ENCODE peak calls at places on chromosomes 13 and 19, in five cellular contexts. B is NB4, W is stomach, M is upper lobe of left lung, V is heart left ventricle. K is an unnamed sample.

GRCh38 chr19:45973564-45974338 is at the start of gene NOVA2:
- DNase-seq in B (peak; percentile 59), W (peak; percentile 36), M (peak; percentile 54), V (peak; percentile 90), K (peak; percentile 29)

GRCh38 chr13:110467516-110467915 is 94.0 kb downstream of the RAB20 start:
- DNase-seq in B (no peak), W (no peak), M (no peak), V (no peak), K (no peak)

GRCh38 chr13:98782654-98783053 is 30.2 kb upstream of the SLC15A1 start:
- DNase-seq in B (peak; percentile 21), W (no peak), M (no peak), V (no peak), K (no peak)

GRCh38 chr13:51286135-51287002 is 53.1 kb upstream of the SERPINE3 start:
- DNase-seq in B (peak; percentile 77), W (peak; percentile 83), M (peak; percentile 63), V (peak; percentile 86), K (peak; percentile 25)

GRCh38 chr19:48628486-48629296 is 8.5 kb downstream of the DBP start:
- DNase-seq in B (peak; percentile 42), W (no peak), M (no peak), V (no peak), K (no peak)

GRCh38 chr19:29239220-29239776 is 26.3 kb upstream of the UQCRFS1 start:
- DNase-seq in B (no peak), W (no peak), M (no peak), V (no peak), K (no peak)

GRCh38 chr13:66634384-66634783 is 595.8 kb downstream of the PCDH9 start:
- DNase-seq in B (no peak), W (no peak), M (no peak), V (no peak), K (no peak)

GRCh38 chr13:80830431-80830830 is 489.5 kb upstream of the SPRY2 start:
- DNase-seq in B (no peak), W (no peak), M (no peak), V (no peak), K (no peak)

GRCh38 chr13:111336666-111337065 is 16.2 kb downstream of the TEX29 start:
- DNase-seq in B (no peak), W (no peak), M (no peak), V (no peak), K (no peak)

GRCh38 chr13:96816874-96817273 is 177.4 kb downstream of the OXGR1 start:
- DNase-seq in B (no peak), W (no peak), M (no peak), V (no peak), K (no peak)

GRCh38 chr19:11942843-11943108 is 17.9 kb downstream of the ZNF700 start:
- DNase-seq in B (peak; percentile 36), W (no peak), M (no peak), V (no peak), K (no peak)

GRCh38 chr19:38792250-38793111 is 3.5 kb downstream of the LGALS7B start:
- DNase-seq in B (no peak), W (peak; percentile 39), M (no peak), V (peak; percentile 82), K (no peak)

GRCh38 chr19:15991602-15992001 is 42.8 kb downstream of the OR10H4 start:
- DNase-seq in B (no peak), W (no peak), M (no peak), V (no peak), K (no peak)

GRCh38 chr13:28494861-28495585 is at the start of gene FLT1:
- DNase-seq in B (peak; percentile 72), W (peak; percentile 27), M (peak; percentile 45), V (peak; percentile 88), K (peak; percentile 18)

GRCh38 chr13:97313481-97313880 is 91.3 kb downstream of the MBNL2 start:
- DNase-seq in B (no peak), W (no peak), M (no peak), V (no peak), K (no peak)

GRCh38 chr19:57099199-57099661 is 20.6 kb upstream of the USP29 start:
- DNase-seq in B (peak; percentile 57), W (peak; percentile 49), M (peak; percentile 57), V (peak; percentile 86), K (no peak)

GRCh38 chr19:44745386-44745831 is 3.1 kb upstream of the BCL3 start:
- DNase-seq in B (no peak), W (peak; percentile 57), M (peak; percentile 83), V (peak; percentile 78), K (peak; percentile 71)

GRCh38 chr19:7272856-7273578 is 21.2 kb downstream of the INSR start:
- DNase-seq in B (peak; percentile 95), W (no peak), M (no peak), V (no peak), K (no peak)

GRCh38 chr13:114115191-114115671 is 17.2 kb downstream of the RASA3 start:
- DNase-seq in B (peak; percentile 96), W (peak; percentile 29), M (peak; percentile 70), V (no peak), K (no peak)

GRCh38 chr13:33334831-33335230 is 49.3 kb upstream of the STARD13 start:
- DNase-seq in B (no peak), W (no peak), M (no peak), V (no peak), K (no peak)

GRCh38 chr13:97298816-97299215 is 76.7 kb downstream of the MBNL2 start:
- DNase-seq in B (no peak), W (no peak), M (no peak), V (no peak), K (no peak)

GRCh38 chr13:71242191-71242590 is 624.8 kb downstream of the DACH1 start:
- DNase-seq in B (no peak), W (no peak), M (no peak), V (no peak), K (no peak)

GRCh38 chr19:49497047-49497789 is 984 bp downstream of the RPS11 start:
- DNase-seq in B (peak; percentile 87), W (peak; percentile 78), M (peak; percentile 88), V (no peak), K (peak; percentile 63)

GRCh38 chr19:54248016-54248601 is 5.5 kb upstream of the LILRA6 start:
- DNase-seq in B (peak; percentile 75), W (no peak), M (peak; percentile 70), V (no peak), K (peak; percentile 34)

GRCh38 chr13:49214917-49215376 is 5.2 kb upstream of the MLNR start:
- DNase-seq in B (peak; percentile 99), W (peak; percentile 42), M (peak; percentile 77), V (peak; percentile 66), K (peak; percentile 23)

DNA sequence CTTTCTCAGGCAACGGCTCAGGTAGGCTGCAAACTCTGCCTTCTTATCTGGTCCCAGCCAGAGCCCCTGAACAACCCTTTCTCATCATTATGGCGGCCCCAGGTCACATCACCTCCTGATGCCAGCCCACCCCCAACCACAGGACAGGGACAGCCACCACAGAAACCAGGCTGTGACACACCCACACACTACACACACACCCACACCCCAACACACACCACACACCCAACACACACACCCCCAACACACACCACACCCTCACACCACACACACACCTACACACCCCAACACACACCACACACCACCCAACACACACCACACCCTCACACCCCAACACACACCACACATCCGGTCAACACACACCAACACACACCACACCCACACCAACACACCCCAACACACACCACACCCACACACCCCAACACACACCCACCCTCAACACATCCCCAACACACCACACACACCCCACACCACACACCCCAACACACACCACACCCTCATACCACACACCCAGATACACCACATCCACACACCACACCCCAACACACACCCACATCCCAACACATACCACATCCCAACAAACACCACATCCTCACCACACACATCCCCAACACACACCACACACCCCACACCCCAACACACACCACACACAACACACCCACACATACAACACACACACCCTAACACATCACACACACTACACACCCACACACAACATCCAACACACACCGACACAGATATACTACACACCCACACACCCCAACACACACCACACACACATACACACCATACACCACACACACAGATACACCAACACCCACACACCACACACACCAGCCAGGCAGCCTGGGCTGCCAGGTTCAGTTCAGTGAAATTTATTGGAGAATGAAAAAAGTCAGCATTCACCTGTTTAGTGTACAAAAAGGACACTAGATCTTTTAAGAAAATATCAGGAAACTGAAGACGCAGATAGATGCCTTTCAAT is 4.2 kb upstream of the ISYNA1 start:
- DNase-seq in B (no peak), W (no peak), M (no peak), V (no peak), K (no peak)
- H3K4me3 ChIP-seq in B (no peak overlapping the region), W (no peak overlapping the region), M (no peak overlapping the region), V (no peak overlapping the region), K (no peak overlapping the region)

GRCh38 chr13:35808846-35809245 is 322.3 kb downstream of the DCLK1 start:
- DNase-seq in B (no peak), W (no peak), M (no peak), V (no peak), K (no peak)
- TF ChIP-seq POLR2A in B (no peak), W (no peak), M (no peak), V (no peak), K (no peak)

GRCh38 chr13:74062933-74063332 is 71.3 kb downstream of the KLF12 start:
- DNase-seq in B (no peak), W (no peak), M (no peak), V (peak; percentile 64), K (peak; percentile 53)

GRCh38 chr13:74064805-74065204 is 69.4 kb downstream of the KLF12 start:
- DNase-seq in B (no peak), W (no peak), M (no peak), V (no peak), K (no peak)

GRCh38 chr13:74061939-74062595 is 72.1 kb downstream of the KLF12 start:
- DNase-seq in B (no peak), W (no peak), M (no peak), V (no peak), K (no peak)

GRCh38 chr13:74066937-74067336 is 67.3 kb downstream of the KLF12 start:
- DNase-seq in B (no peak), W (no peak), M (no peak), V (no peak), K (no peak)

GRCh38 chr13:74063533-74064100 is 70.6 kb downstream of the KLF12 start:
- DNase-seq in B (no peak), W (no peak), M (no peak), V (no peak), K (no peak)
- H3K4me3 ChIP-seq in B (no peak overlapping the region), W (no peak overlapping the region), M (no peak overlapping the region), V (no peak overlapping the region), K (peak overlapping the region; percentile 38)

DNA sequence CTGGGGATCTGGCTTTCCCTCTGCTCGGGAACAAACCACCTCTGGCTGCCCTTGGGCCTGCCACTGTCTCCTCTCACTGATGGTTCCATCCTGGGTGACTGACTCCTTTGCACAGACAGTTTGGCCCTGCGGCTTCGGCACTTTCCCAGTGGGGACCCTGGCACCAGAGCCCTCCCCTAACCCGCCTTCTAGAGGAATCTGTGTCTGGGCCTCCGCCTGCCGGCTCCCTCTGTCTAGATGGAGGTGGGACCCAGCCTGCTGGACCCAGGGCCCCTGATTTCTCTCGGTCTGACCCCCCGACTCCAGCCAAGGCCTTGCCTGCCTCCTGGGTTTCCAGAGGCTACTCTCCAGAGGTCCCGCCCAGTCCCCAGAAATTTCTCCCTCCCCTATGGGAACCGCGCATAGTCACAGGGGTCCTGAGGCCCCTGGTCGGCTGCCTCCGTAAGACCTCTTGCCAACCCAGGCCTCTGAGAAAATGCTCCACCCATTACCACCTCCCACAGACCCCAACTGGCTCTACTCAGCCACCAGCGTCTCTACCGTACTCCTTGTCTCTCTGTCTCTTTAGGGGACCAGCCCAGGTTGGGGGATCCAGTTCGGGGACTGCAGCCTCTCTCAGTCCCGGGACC is 2.7 kb downstream of the CCDC106 start:
- DNase-seq in B (no peak), W (no peak), M (no peak), V (no peak), K (no peak)
- TF ChIP-seq POLR2A in B (no peak), W (no peak), M (no peak), V (no peak), K (no peak)

GRCh38 chr19:52140077-52140710 is 456 bp upstream of the ZNF616 start:
- DNase-seq in B (no peak), W (no peak), M (no peak), V (no peak), K (no peak)
- H3K4me3 ChIP-seq in B (peak overlapping the region; percentile 44), W (peak overlapping the region; percentile 75), M (peak overlapping the region; percentile 98), V (peak overlapping the region; percentile 93), K (peak overlapping the region; percentile 14)